ENCODE peak calls at places on chromosomes 12 and 14, in five cellular contexts. N, A, X, P and E are unnamed samples.
A peak's percentile ranks its signal among the peaks of the same experiment; 100 is the strongest.

GRCh38 chr14:32457213-32457920 is 128.3 kb downstream of the AKAP6 start:
- DNase-seq in N (no peak), A (peak; percentile 86), X (no peak), P (no peak), E (no peak)

GRCh38 chr14:93005135-93005813 is 82.3 kb downstream of the CHGA start:
- DNase-seq in N (no peak), A (no peak), X (peak; percentile 47), P (no peak), E (no peak)

GRCh38 chr14:100289916-100290606 is 16.2 kb downstream of the SLC25A29 start:
- DNase-seq in N (no peak), A (no peak), X (no peak), P (no peak), E (no peak)

GRCh38 chr14:100983710-100984109 is 80.2 kb upstream of the RTL1 start:
- DNase-seq in N (no peak), A (no peak), X (no peak), P (no peak), E (no peak)

GRCh38 chr12:74988156-74988555 is 221.5 kb downstream of the KCNC2 start:
- DNase-seq in N (no peak), A (no peak), X (no peak), P (no peak), E (no peak)

GRCh38 chr12:130339946-130340345 is 2.3 kb downstream of the PIWIL1 start:
- DNase-seq in N (no peak), A (no peak), X (no peak), P (no peak), E (no peak)

GRCh38 chr14:99554184-99554583 is 49.8 kb downstream of the CCDC85C start:
- DNase-seq in N (no peak), A (no peak), X (peak; percentile 90), P (no peak), E (no peak)

GRCh38 chr14:39988939-39989338 is 556.7 kb upstream of the FBXO33 start:
- DNase-seq in N (no peak), A (no peak), X (no peak), P (no peak), E (no peak)

GRCh38 chr12:124464062-124464461 is 103.3 kb downstream of the NCOR2 start:
- DNase-seq in N (peak; percentile 48), A (no peak), X (no peak), P (no peak), E (no peak)

GRCh38 chr12:124464830-124465229 is 102.6 kb downstream of the NCOR2 start:
- DNase-seq in N (no peak), A (no peak), X (no peak), P (no peak), E (no peak)

GRCh38 chr12:124465473-124465872 is 101.9 kb downstream of the NCOR2 start:
- DNase-seq in N (no peak), A (no peak), X (no peak), P (no peak), E (no peak)

GRCh38 chr12:124469193-124469888 is 98.1 kb downstream of the NCOR2 start:
- DNase-seq in N (no peak), A (no peak), X (no peak), P (no peak), E (no peak)

GRCh38 chr12:124466200-124467128 is 100.9 kb downstream of the NCOR2 start:
- DNase-seq in N (peak; percentile 75), A (peak; percentile 13), X (no peak), P (peak; percentile 66), E (no peak)
- TF ChIP-seq CTCF in N (no peak), A (peak; percentile 30), X (no peak), P (peak; percentile 51), E (no peak)

DNA sequence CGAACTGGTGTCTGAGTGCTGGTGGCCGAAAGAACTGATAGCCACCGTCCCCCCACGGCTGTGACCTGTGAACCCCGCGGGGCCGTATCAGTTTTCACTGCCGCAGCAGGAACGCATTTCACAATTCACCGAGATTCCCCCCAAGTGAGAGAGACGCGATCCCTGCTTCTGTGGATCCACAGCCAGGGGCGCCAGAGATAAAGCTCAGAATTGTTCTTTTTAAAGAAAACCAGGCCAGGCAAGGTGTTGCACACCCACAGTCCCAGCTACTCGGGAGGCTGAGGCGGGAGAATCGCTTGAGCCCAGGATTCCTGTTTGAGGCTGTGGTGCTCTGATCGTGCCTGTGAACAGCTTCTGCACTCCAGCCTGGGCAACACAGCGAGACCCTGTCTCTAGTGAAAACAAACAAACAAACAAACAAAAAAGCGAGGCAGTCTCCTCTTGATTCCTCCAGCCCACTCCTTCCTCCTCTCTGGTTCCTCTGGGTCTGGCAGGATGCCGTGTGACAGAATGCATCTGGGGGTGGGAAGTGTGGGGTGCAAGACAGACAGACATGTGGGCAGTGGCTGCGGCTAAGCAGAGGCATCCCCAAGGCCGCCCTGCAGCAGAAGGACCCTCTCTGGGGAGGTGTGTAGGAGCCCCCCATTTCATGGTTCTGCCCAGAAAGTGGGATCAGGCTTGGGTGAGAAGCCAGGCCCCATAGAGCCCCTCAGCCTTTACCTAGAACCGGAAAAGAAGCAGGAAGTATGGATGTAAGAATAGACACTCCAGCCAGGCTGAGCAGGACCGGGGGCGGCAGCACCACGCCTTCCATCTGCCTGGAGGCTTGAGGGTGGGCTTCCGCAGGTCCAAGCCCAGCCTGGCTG is 39.2 kb upstream of the PPP1R13B start:
- DNase-seq in N (no peak), A (no peak), X (no peak), P (no peak), E (no peak)
- TF ChIP-seq CTCF in N (no peak), A (peak; percentile 31), X (peak; percentile 18), P (no peak), E (no peak)

GRCh38 chr12:92248977-92249376 is 103.3 kb upstream of the BTG1 start:
- DNase-seq in N (no peak), A (no peak), X (no peak), P (no peak), E (no peak)

GRCh38 chr12:92242917-92243316 is 97.3 kb upstream of the BTG1 start:
- DNase-seq in N (no peak), A (no peak), X (no peak), P (no peak), E (no peak)

DNA sequence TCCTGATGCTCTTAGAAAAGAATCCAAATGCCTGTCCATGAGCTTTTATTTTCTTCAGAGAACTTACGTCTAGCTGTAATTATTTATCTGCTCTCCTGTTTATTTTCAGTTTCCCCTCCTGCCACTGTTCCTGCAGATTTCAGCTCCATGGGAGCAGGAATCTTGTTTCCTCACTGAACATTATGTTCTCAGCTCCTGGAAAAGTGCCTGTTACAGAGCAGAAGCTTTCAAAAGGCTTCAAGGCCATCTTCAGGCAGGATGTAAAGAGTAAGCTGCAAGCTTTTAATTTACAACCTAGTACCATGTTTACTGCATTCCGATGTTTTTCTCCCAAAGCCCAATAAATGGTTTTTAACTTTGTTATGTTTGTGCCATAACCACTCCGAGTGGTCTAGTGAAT is 98.4 kb upstream of the BTG1 start:
- DNase-seq in N (no peak), A (no peak), X (peak; percentile 18), P (no peak), E (no peak)
- TF ChIP-seq CTCF in N (no peak), A (no peak), X (peak; percentile 10), P (no peak), E (no peak)

GRCh38 chr14:74501135-74501614 is 7.6 kb downstream of the ISCA2 start:
- DNase-seq in N (peak; percentile 76), A (peak; percentile 46), X (peak; percentile 63), P (no peak), E (peak; percentile 62)
- TF ChIP-seq CTCF in N (peak; percentile 47), A (peak; percentile 78), X (peak; percentile 51), P (peak; percentile 33), E (peak; percentile 55)

GRCh38 chr14:24212924-24213865 is at the start of gene CHMP4A:
- DNase-seq in N (peak; percentile 98), A (peak; percentile 98), X (peak; percentile 93), P (peak; percentile 96), E (peak; percentile 90)
- TF ChIP-seq CTCF in N (no peak), A (peak; percentile 49), X (peak; percentile 30), P (no peak), E (no peak)

GRCh38 chr14:36767603-36768281 is 106.1 kb downstream of the PAX9 start:
- DNase-seq in N (no peak), A (no peak), X (no peak), P (no peak), E (no peak)

GRCh38 chr14:36768638-36769337 is 107.1 kb downstream of the PAX9 start:
- DNase-seq in N (no peak), A (no peak), X (no peak), P (no peak), E (no peak)

GRCh38 chr14:36771256-36771655 is 109.6 kb downstream of the PAX9 start:
- DNase-seq in N (no peak), A (no peak), X (no peak), P (no peak), E (no peak)

GRCh38 chr14:36773558-36773957 is 111.9 kb downstream of the PAX9 start:
- DNase-seq in N (no peak), A (peak; percentile 6), X (no peak), P (no peak), E (no peak)

DNA sequence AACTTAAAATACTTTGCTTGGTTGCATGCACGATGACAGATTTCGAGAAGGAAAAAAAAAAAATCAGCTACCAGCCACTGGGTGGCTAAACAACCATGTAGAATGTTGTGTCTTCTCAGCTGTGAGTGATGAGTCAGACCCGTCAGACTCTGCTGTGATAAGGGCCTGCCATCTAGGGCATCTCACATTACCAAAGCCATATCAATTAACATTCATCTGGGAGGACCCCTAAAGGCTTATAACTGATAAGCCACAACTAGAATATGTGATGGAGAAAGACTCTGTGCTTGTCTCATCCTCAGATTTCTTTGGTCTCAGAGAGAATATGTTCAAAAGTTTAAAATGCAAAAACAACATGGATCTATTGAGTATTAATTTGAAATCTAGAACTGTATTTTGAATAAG is 111.5 kb downstream of the PAX9 start:
- DNase-seq in N (no peak), A (no peak), X (no peak), P (no peak), E (no peak)
- TF ChIP-seq CTCF in N (no peak), A (peak; percentile 46), X (no peak), P (no peak), E (no peak)

GRCh38 chr12:14893471-14894250 is 8.0 kb upstream of the MGP start:
- DNase-seq in N (no peak), A (no peak), X (no peak), P (no peak), E (no peak)
- TF ChIP-seq CTCF in N (no peak), A (no peak), X (peak; percentile 4), P (no peak), E (no peak)

GRCh38 chr14:60515696-60516284 is 6.8 kb downstream of the SIX6 start:
- DNase-seq in N (no peak), A (no peak), X (no peak), P (no peak), E (peak; percentile 40)

GRCh38 chr14:60510976-60511599 is 2.1 kb downstream of the SIX6 start:
- DNase-seq in N (no peak), A (no peak), X (no peak), P (no peak), E (no peak)

GRCh38 chr14:60515244-60515695 is 6.3 kb downstream of the SIX6 start:
- DNase-seq in N (no peak), A (no peak), X (no peak), P (no peak), E (no peak)

GRCh38 chr14:60512952-60513554 is 4.1 kb downstream of the SIX6 start:
- DNase-seq in N (no peak), A (no peak), X (no peak), P (no peak), E (no peak)

GRCh38 chr14:60514378-60515243 is 5.7 kb downstream of the SIX6 start:
- DNase-seq in N (peak; percentile 61), A (no peak), X (no peak), P (no peak), E (peak; percentile 52)
- TF ChIP-seq CTCF in N (peak; percentile 56), A (no peak), X (no peak), P (peak; percentile 54), E (peak; percentile 56)